ENCODE peak calls at places on chromosomes 7 and 10, in seven cellular contexts. B is GM23248, Q is HCT116, L is GM23338, M is SK-N-SH, G is MM.1S, A is neural progenitor cell. K is an unnamed sample.
A peak's percentile ranks its signal among the peaks of the same experiment; 100 is the strongest.

GRCh38 chr10:101467286-101467770 is 113.4 kb downstream of the BTRC start:
- DNase-seq in B (peak; percentile 86), Q (peak; percentile 76), L (peak; percentile 87), M (peak; percentile 52), G (peak; percentile 83), A (peak; percentile 89), K (peak; percentile 74)

GRCh38 chr7:68888971-68889385 is 709.3 kb upstream of the AUTS2 start:
- DNase-seq in B (no peak), Q (no peak), L (no peak), M (peak; percentile 78), G (no peak), A (no peak), K (no peak)

GRCh38 chr10:123742751-123743440 is 76.7 kb downstream of the GPR26 start:
- DNase-seq in B (no peak), Q (no peak), L (no peak), M (peak; percentile 61), G (no peak), A (no peak), K (no peak)

GRCh38 chr7:120995659-120996058 is 7.1 kb downstream of the CPED1 start:
- DNase-seq in B (no peak), Q (no peak), L (no peak), M (no peak), G (no peak), A (no peak), K (no peak)

GRCh38 chr10:100886946-100887345 is 25.8 kb upstream of the SLF2 start:
- DNase-seq in B (no peak), Q (no peak), L (no peak), M (no peak), G (no peak), A (no peak), K (no peak)

GRCh38 chr7:150307904-150308303 is 15.3 kb upstream of the LRRC61 start:
- DNase-seq in B (no peak), Q (no peak), L (no peak), M (no peak), G (no peak), A (no peak), K (no peak)

GRCh38 chr10:33151344-33151864 is 183.1 kb downstream of the NRP1 start:
- DNase-seq in B (no peak), Q (no peak), L (no peak), M (no peak), G (peak; percentile 61), A (no peak), K (peak; percentile 86)

GRCh38 chr7:140175221-140176218 is 1.3 kb downstream of the KDM7A start:
- DNase-seq in B (peak; percentile 100), Q (peak; percentile 91), L (peak; percentile 92), M (peak; percentile 88), G (peak; percentile 97), A (peak; percentile 92), K (peak; percentile 91)

GRCh38 chr10:45487738-45488137 is 113.7 kb downstream of the ALOX5 start:
- DNase-seq in B (no peak), Q (no peak), L (no peak), M (no peak), G (no peak), A (no peak), K (no peak)

GRCh38 chr10:1626410-1626809 is 110.9 kb downstream of the ADARB2 start:
- DNase-seq in B (no peak), Q (no peak), L (no peak), M (no peak), G (no peak), A (no peak), K (no peak)

GRCh38 chr10:28715757-28716156 is 38.4 kb downstream of the BAMBI start:
- DNase-seq in B (no peak), Q (no peak), L (no peak), M (no peak), G (no peak), A (no peak), K (no peak)

GRCh38 chr10:4588824-4589223 is 237.2 kb upstream of the AKR1E2 start:
- DNase-seq in B (peak; percentile 66), Q (no peak), L (no peak), M (no peak), G (no peak), A (no peak), K (no peak)

GRCh38 chr10:97456034-97456685 is 10.2 kb downstream of the ZDHHC16 start:
- DNase-seq in B (no peak), Q (no peak), L (no peak), M (no peak), G (no peak), A (no peak), K (no peak)

GRCh38 chr10:73018632-73019031 is 64.0 kb upstream of the PLA2G12B start:
- DNase-seq in B (no peak), Q (no peak), L (peak; percentile 26), M (no peak), G (no peak), A (no peak), K (no peak)

GRCh38 chr10:130045091-130045652 is 65.5 kb downstream of the C10orf143 start:
- DNase-seq in B (peak; percentile 83), Q (peak; percentile 18), L (peak; percentile 80), M (no peak), G (no peak), A (peak; percentile 63), K (no peak)

GRCh38 chr10:11424456-11425287 is 186.8 kb downstream of the USP6NL start:
- DNase-seq in B (peak; percentile 66), Q (peak; percentile 41), L (peak; percentile 87), M (peak; percentile 76), G (peak; percentile 36), A (peak; percentile 79), K (peak; percentile 73)

GRCh38 chr7:136976504-136977251 is 108.2 kb downstream of the CHRM2 start:
- DNase-seq in B (peak; percentile 4), Q (no peak), L (peak; percentile 8), M (no peak), G (no peak), A (no peak), K (no peak)

GRCh38 chr7:5598769-5599371 is 175.2 kb upstream of the TNRC18 start:
- DNase-seq in B (peak; percentile 60), Q (no peak), L (peak; percentile 62), M (peak; percentile 47), G (no peak), A (peak; percentile 47), K (no peak)

GRCh38 chr7:1968397-1969111 is 264.2 kb downstream of the MAD1L1 start:
- DNase-seq in B (no peak), Q (no peak), L (no peak), M (no peak), G (no peak), A (no peak), K (no peak)

GRCh38 chr10:17335065-17335464 is 107.0 kb downstream of the VIM start:
- DNase-seq in B (peak; percentile 92), Q (no peak), L (no peak), M (no peak), G (no peak), A (no peak), K (no peak)

GRCh38 chr10:133448120-133448519 is 5.6 kb upstream of the SCART1 start:
- DNase-seq in B (no peak), Q (no peak), L (no peak), M (no peak), G (no peak), A (no peak), K (no peak)

GRCh38 chr10:2978111-2978510 is 89.2 kb upstream of the PFKP start:
- DNase-seq in B (peak; percentile 74), Q (peak; percentile 55), L (peak; percentile 77), M (peak; percentile 64), G (no peak), A (peak; percentile 74), K (peak; percentile 43)

GRCh38 chr10:91350651-91351081 is 59.5 kb upstream of the HECTD2 start:
- DNase-seq in B (peak; percentile 26), Q (no peak), L (no peak), M (no peak), G (peak; percentile 38), A (no peak), K (no peak)

GRCh38 chr7:138979988-138980574 is 1.1 kb downstream of the KIAA1549 start:
- DNase-seq in B (peak; percentile 40), Q (no peak), L (no peak), M (peak; percentile 54), G (no peak), A (peak; percentile 37), K (no peak)
- TF ChIP-seq EZH2phosphoT487 in B (no peak), Q (no peak), L (no peak), M (no peak), G (no peak), A (no peak), K (no peak)

DNA sequence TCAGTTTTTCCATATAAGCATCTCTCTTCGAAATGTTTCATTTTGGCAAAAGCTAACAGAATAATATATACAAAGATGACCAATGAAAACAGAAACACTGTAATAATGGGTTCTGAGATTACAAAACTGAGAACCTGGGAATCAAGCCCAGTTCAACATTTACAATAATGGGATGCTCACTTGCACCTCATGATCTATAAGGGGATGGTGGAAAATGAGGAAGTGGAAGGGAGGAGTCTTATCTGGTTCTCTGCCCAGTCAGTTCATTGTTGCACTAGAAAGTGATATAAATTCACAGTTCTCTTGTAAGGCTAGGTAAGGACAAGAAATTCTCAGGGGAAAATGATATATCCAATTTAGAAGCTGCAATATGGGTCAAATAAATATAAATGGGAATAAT is 31.7 kb upstream of the RHOBTB1 start:
- DNase-seq in B (no peak), Q (no peak), L (no peak), M (no peak), G (no peak), A (no peak), K (no peak)
- TF ChIP-seq EZH2phosphoT487 in B (no peak), Q (no peak), L (no peak), M (no peak), G (no peak), A (no peak), K (no peak)

GRCh38 chr7:81190997-81191747 is 272.3 kb upstream of the SEMA3C start:
- DNase-seq in B (peak; percentile 70), Q (peak; percentile 7), L (no peak), M (no peak), G (no peak), A (no peak), K (no peak)

GRCh38 chr7:81183326-81183725 is 264.5 kb upstream of the SEMA3C start:
- DNase-seq in B (no peak), Q (no peak), L (no peak), M (no peak), G (no peak), A (no peak), K (no peak)

GRCh38 chr7:81187768-81188167 is 268.9 kb upstream of the SEMA3C start:
- DNase-seq in B (peak; percentile 30), Q (no peak), L (no peak), M (no peak), G (no peak), A (no peak), K (no peak)

GRCh38 chr7:81185072-81185471 is 266.2 kb upstream of the SEMA3C start:
- DNase-seq in B (no peak), Q (no peak), L (no peak), M (no peak), G (peak; percentile 55), A (no peak), K (no peak)

DNA sequence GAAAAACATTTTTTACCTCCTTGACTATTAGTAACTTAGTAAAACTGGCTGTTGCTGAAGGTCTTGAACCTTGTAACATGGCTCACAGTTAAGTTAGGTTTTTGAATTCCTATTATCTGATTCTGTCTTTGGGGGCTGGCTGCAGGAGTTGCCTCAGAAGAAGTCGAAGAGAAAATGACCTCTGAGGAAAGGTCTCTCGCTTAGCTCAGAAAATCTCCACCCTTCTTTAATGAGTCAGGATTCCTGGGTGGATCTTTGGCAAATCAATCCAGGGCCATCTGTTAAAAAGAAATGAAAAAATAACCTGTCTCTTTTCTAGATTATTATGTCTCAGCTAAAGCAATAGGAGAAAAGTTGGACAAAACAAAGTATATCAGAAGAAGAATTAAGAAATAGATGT is 267.8 kb upstream of the SEMA3C start:
- DNase-seq in B (peak; percentile 82), Q (no peak), L (no peak), M (no peak), G (no peak), A (no peak), K (no peak)
- TF ChIP-seq EZH2phosphoT487 in B (no peak), Q (no peak), L (no peak), M (no peak), G (no peak), A (no peak), K (no peak)

GRCh38 chr7:144410441-144410840 is 6.9 kb upstream of the NOBOX start:
- DNase-seq in B (no peak), Q (no peak), L (no peak), M (no peak), G (no peak), A (no peak), K (no peak)
- TF ChIP-seq EZH2phosphoT487 in B (no peak), Q (no peak), L (no peak), M (no peak), G (no peak), A (no peak), K (no peak)